ENCODE peak calls at places on chromosomes 3 and 15, in ten cellular contexts. One of them, this sample, is unnamed.

GRCh38 chr3:78969483-78969882 is 798.3 kb downstream of the ROBO1 start:
- DNase-seq in GM23248: peak; percentile 92
- DNase-seq in endothelial cell of umbilical vein: no peak
- DNase-seq in IMR-90: peak; percentile 77
- DNase-seq in osteoblast: peak; percentile 81
- DNase-seq in hepatocyte: no peak
- DNase-seq in H9: no peak
- DNase-seq in PC-9: no peak
- DNase-seq in neural progenitor cell: no peak
- DNase-seq in astrocyte: peak; percentile 80
- DNase-seq in this sample: no peak

GRCh38 chr3:184314700-184315505 is 497 bp downstream of the EIF4G1 start:
- DNase-seq in astrocyte: peak; percentile 60
- DNase-seq in IMR-90: peak; percentile 76
- DNase-seq in osteoblast: peak; percentile 97
- DNase-seq in endothelial cell of umbilical vein: peak; percentile 81
- DNase-seq in hepatocyte: peak; percentile 90
- DNase-seq in neural progenitor cell: peak; percentile 80
- DNase-seq in GM23248: peak; percentile 90
- DNase-seq in H9: no peak
- DNase-seq in PC-9: peak; percentile 70
- DNase-seq in this sample: peak; percentile 84

GRCh38 chr3:50275996-50276761 is 2.7 kb upstream of the LSMEM2 start:
- DNase-seq in endothelial cell of umbilical vein: no peak
- DNase-seq in PC-9: no peak
- DNase-seq in GM23248: no peak
- DNase-seq in osteoblast: peak; percentile 66
- DNase-seq in neural progenitor cell: peak; percentile 49
- DNase-seq in H9: peak; percentile 82
- DNase-seq in astrocyte: no peak
- DNase-seq in hepatocyte: no peak
- DNase-seq in IMR-90: no peak
- DNase-seq in this sample: no peak

GRCh38 chr15:43920815-43921214 is 94.0 kb downstream of the WDR76 start:
- DNase-seq in hepatocyte: no peak
- DNase-seq in H9: no peak
- DNase-seq in osteoblast: no peak
- DNase-seq in PC-9: no peak
- DNase-seq in neural progenitor cell: peak; percentile 20
- DNase-seq in IMR-90: peak; percentile 41
- DNase-seq in astrocyte: peak; percentile 65
- DNase-seq in endothelial cell of umbilical vein: no peak
- DNase-seq in GM23248: no peak
- DNase-seq in this sample: peak; percentile 32

GRCh38 chr3:48598323-48599076 is 3.4 kb upstream of the COL7A1 start:
- DNase-seq in astrocyte: peak; percentile 74
- DNase-seq in neural progenitor cell: no peak
- DNase-seq in H9: no peak
- DNase-seq in PC-9: peak; percentile 71
- DNase-seq in GM23248: peak; percentile 96
- DNase-seq in hepatocyte: peak; percentile 83
- DNase-seq in IMR-90: peak; percentile 94
- DNase-seq in endothelial cell of umbilical vein: no peak
- DNase-seq in osteoblast: peak; percentile 99
- DNase-seq in this sample: peak; percentile 98

GRCh38 chr15:67189326-67190051 is 65.0 kb downstream of the AAGAB start:
- DNase-seq in PC-9: no peak
- DNase-seq in hepatocyte: no peak
- DNase-seq in astrocyte: no peak
- DNase-seq in H9: no peak
- DNase-seq in GM23248: peak; percentile 63
- DNase-seq in IMR-90: peak; percentile 10
- DNase-seq in osteoblast: no peak
- DNase-seq in endothelial cell of umbilical vein: no peak
- DNase-seq in neural progenitor cell: no peak
- DNase-seq in this sample: no peak

GRCh38 chr15:74464897-74465296 is 3.9 kb upstream of the UBL7 start:
- DNase-seq in GM23248: no peak
- DNase-seq in neural progenitor cell: no peak
- DNase-seq in PC-9: no peak
- DNase-seq in astrocyte: no peak
- DNase-seq in IMR-90: no peak
- DNase-seq in hepatocyte: no peak
- DNase-seq in H9: no peak
- DNase-seq in endothelial cell of umbilical vein: no peak
- DNase-seq in osteoblast: no peak
- DNase-seq in this sample: no peak

GRCh38 chr3:64342940-64343691 is 117.8 kb upstream of the PRICKLE2 start:
- DNase-seq in GM23248: peak; percentile 83
- DNase-seq in astrocyte: peak; percentile 88
- DNase-seq in osteoblast: peak; percentile 43
- DNase-seq in endothelial cell of umbilical vein: peak; percentile 34
- DNase-seq in neural progenitor cell: peak; percentile 40
- DNase-seq in PC-9: peak; percentile 84
- DNase-seq in H9: no peak
- DNase-seq in IMR-90: peak; percentile 92
- DNase-seq in hepatocyte: peak; percentile 65
- DNase-seq in this sample: peak; percentile 97

GRCh38 chr15:42163947-42164550 is 7.6 kb upstream of the PLA2G4F start:
- DNase-seq in osteoblast: no peak
- DNase-seq in endothelial cell of umbilical vein: no peak
- DNase-seq in GM23248: no peak
- DNase-seq in PC-9: no peak
- DNase-seq in H9: no peak
- DNase-seq in hepatocyte: no peak
- DNase-seq in neural progenitor cell: no peak
- DNase-seq in IMR-90: no peak
- DNase-seq in astrocyte: no peak
- DNase-seq in this sample: no peak

GRCh38 chr15:70493787-70494514 is 269.4 kb downstream of the UACA start:
- DNase-seq in H9: no peak
- DNase-seq in astrocyte: peak; percentile 55
- DNase-seq in osteoblast: no peak
- DNase-seq in PC-9: no peak
- DNase-seq in GM23248: peak; percentile 39
- DNase-seq in endothelial cell of umbilical vein: no peak
- DNase-seq in hepatocyte: peak; percentile 81
- DNase-seq in IMR-90: peak; percentile 30
- DNase-seq in neural progenitor cell: no peak
- DNase-seq in this sample: peak; percentile 78

GRCh38 chr15:52018244-52018643 is 775 bp upstream of the MAPK6 start:
- DNase-seq in H9: no peak
- DNase-seq in GM23248: peak; percentile 40
- DNase-seq in hepatocyte: no peak
- DNase-seq in neural progenitor cell: no peak
- DNase-seq in endothelial cell of umbilical vein: no peak
- DNase-seq in PC-9: no peak
- DNase-seq in osteoblast: peak; percentile 86
- DNase-seq in IMR-90: peak; percentile 91
- DNase-seq in astrocyte: peak; percentile 59
- DNase-seq in this sample: peak; percentile 48

DNA sequence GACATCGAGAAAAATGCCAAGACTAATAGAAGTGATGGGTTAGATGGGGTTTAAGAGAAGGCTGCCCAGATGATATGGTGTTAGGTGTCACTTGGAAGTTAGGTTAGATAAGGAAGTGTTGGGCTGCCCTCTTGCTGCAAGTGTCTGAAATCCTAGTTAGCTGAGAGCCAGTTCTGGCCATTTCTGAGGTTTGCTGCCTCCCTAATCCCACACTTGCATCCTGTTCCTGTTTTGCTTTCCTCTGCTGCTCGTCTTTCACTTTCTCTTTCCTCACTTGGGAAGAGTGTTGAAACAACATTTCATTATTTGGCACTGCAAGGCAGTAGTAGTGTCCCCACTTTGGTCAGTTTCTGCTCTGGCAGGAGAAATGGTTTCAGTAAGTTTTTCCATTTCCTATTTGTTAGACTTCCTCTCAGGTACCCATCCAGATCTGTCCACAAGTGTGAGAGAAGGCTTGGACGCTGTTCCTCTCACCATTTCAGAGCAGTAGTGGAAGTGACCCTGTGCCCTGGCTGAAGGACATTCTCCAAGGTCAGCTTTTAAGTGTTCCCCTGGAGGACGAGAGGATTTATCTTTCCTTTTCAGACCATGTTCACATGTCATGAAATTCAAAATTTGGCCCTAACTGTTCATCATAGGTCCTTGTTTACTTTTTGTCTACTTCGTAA is 93.3 kb downstream of the ADAMTSL3 start:
- DNase-seq in astrocyte: peak; percentile 10
- DNase-seq in osteoblast: no peak
- DNase-seq in endothelial cell of umbilical vein: no peak
- DNase-seq in H9: peak; percentile 42
- DNase-seq in GM23248: peak; percentile 8
- DNase-seq in IMR-90: peak; percentile 10
- DNase-seq in hepatocyte: peak; percentile 47
- DNase-seq in neural progenitor cell: peak; percentile 36
- DNase-seq in PC-9: no peak
- DNase-seq in this sample: peak; percentile 38
- H2AFZ ChIP-seq in astrocyte: no peak overlapping the region
- H2AFZ ChIP-seq in osteoblast: peak overlapping the region; percentile 16
- H2AFZ ChIP-seq in endothelial cell of umbilical vein: no peak overlapping the region
- H2AFZ ChIP-seq in H9: no peak overlapping the region
- H2AFZ ChIP-seq in GM23248: no peak overlapping the region
- H2AFZ ChIP-seq in IMR-90: no peak overlapping the region
- H2AFZ ChIP-seq in hepatocyte: no peak overlapping the region
- H2AFZ ChIP-seq in neural progenitor cell: no peak overlapping the region
- H2AFZ ChIP-seq in PC-9: peak overlapping the region; percentile 61
- H2AFZ ChIP-seq in this sample: no peak overlapping the region

DNA sequence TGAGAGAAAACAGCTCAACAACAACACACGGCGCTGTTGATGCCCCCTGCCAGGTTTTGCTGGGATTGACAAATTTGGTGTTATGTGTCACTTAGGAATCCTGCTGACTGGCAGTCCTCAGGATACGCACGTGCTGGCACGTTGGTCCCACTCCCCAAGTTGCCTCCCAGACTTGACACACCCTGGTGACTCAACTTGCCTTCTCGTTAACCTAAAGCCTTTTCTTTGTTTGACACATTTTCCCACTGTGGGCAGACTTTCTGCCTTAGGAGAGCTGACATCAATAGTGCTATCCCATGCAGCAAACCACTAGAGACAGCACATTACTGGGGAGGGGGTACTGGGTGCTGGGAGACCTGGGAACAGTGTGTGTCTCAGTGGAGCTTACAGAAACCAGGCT is 104.2 kb downstream of the OXNAD1 start:
- DNase-seq in GM23248: peak; percentile 51
- DNase-seq in IMR-90: no peak
- DNase-seq in astrocyte: peak; percentile 55
- DNase-seq in PC-9: no peak
- DNase-seq in osteoblast: no peak
- DNase-seq in endothelial cell of umbilical vein: no peak
- DNase-seq in H9: no peak
- DNase-seq in hepatocyte: no peak
- DNase-seq in neural progenitor cell: peak; percentile 33
- DNase-seq in this sample: no peak
- H3K27ac ChIP-seq in GM23248: no peak overlapping the region
- H3K27ac ChIP-seq in IMR-90: no peak overlapping the region
- H3K27ac ChIP-seq in astrocyte: peak overlapping the region; percentile 29
- H3K27ac ChIP-seq in PC-9: no peak overlapping the region
- H3K27ac ChIP-seq in osteoblast: no peak overlapping the region
- H3K27ac ChIP-seq in endothelial cell of umbilical vein: no peak overlapping the region
- H3K27ac ChIP-seq in H9: no peak overlapping the region
- H3K27ac ChIP-seq in hepatocyte: no peak overlapping the region
- H3K27ac ChIP-seq in neural progenitor cell: peak overlapping the region; percentile 66
- H3K27ac ChIP-seq in this sample: peak overlapping the region; percentile 66

GRCh38 chr15:63892794-63893441 is 59.2 kb upstream of the HERC1 start:
- DNase-seq in IMR-90: no peak
- DNase-seq in astrocyte: no peak
- DNase-seq in neural progenitor cell: no peak
- DNase-seq in osteoblast: no peak
- DNase-seq in GM23248: no peak
- DNase-seq in hepatocyte: no peak
- DNase-seq in PC-9: no peak
- DNase-seq in H9: no peak
- DNase-seq in endothelial cell of umbilical vein: no peak
- DNase-seq in this sample: no peak

GRCh38 chr15:63891763-63892123 is 58.0 kb upstream of the HERC1 start:
- DNase-seq in H9: no peak
- DNase-seq in osteoblast: no peak
- DNase-seq in endothelial cell of umbilical vein: no peak
- DNase-seq in PC-9: no peak
- DNase-seq in GM23248: no peak
- DNase-seq in neural progenitor cell: no peak
- DNase-seq in hepatocyte: no peak
- DNase-seq in astrocyte: no peak
- DNase-seq in IMR-90: no peak
- DNase-seq in this sample: no peak

GRCh38 chr15:63890617-63891016 is 56.9 kb upstream of the HERC1 start:
- DNase-seq in endothelial cell of umbilical vein: no peak
- DNase-seq in PC-9: no peak
- DNase-seq in IMR-90: no peak
- DNase-seq in GM23248: no peak
- DNase-seq in hepatocyte: no peak
- DNase-seq in astrocyte: no peak
- DNase-seq in osteoblast: no peak
- DNase-seq in H9: no peak
- DNase-seq in neural progenitor cell: no peak
- DNase-seq in this sample: no peak

GRCh38 chr15:63889831-63890230 is 56.1 kb upstream of the HERC1 start:
- DNase-seq in PC-9: no peak
- DNase-seq in astrocyte: no peak
- DNase-seq in neural progenitor cell: no peak
- DNase-seq in endothelial cell of umbilical vein: no peak
- DNase-seq in hepatocyte: no peak
- DNase-seq in IMR-90: no peak
- DNase-seq in H9: no peak
- DNase-seq in osteoblast: no peak
- DNase-seq in GM23248: no peak
- DNase-seq in this sample: no peak

GRCh38 chr15:63891079-63891762 is 57.5 kb upstream of the HERC1 start:
- DNase-seq in endothelial cell of umbilical vein: peak; percentile 90
- DNase-seq in osteoblast: peak; percentile 93
- DNase-seq in GM23248: peak; percentile 81
- DNase-seq in astrocyte: peak; percentile 37
- DNase-seq in PC-9: peak; percentile 51
- DNase-seq in H9: peak; percentile 89
- DNase-seq in IMR-90: peak; percentile 67
- DNase-seq in hepatocyte: peak; percentile 84
- DNase-seq in neural progenitor cell: peak; percentile 87
- DNase-seq in this sample: peak; percentile 76
- H2AFZ ChIP-seq in endothelial cell of umbilical vein: no peak overlapping the region
- H2AFZ ChIP-seq in osteoblast: no peak overlapping the region
- H2AFZ ChIP-seq in GM23248: no peak overlapping the region
- H2AFZ ChIP-seq in astrocyte: peak overlapping the region; percentile 13
- H2AFZ ChIP-seq in PC-9: no peak overlapping the region
- H2AFZ ChIP-seq in H9: no peak overlapping the region
- H2AFZ ChIP-seq in IMR-90: peak overlapping the region; percentile 59
- H2AFZ ChIP-seq in hepatocyte: no peak overlapping the region
- H2AFZ ChIP-seq in neural progenitor cell: peak overlapping the region; percentile 88
- H2AFZ ChIP-seq in this sample: no peak overlapping the region

GRCh38 chr15:78840661-78841060 is 29.4 kb upstream of the ADAMTS7 start:
- DNase-seq in GM23248: peak; percentile 17
- DNase-seq in hepatocyte: no peak
- DNase-seq in endothelial cell of umbilical vein: no peak
- DNase-seq in PC-9: no peak
- DNase-seq in neural progenitor cell: peak; percentile 24
- DNase-seq in osteoblast: peak; percentile 96
- DNase-seq in H9: no peak
- DNase-seq in IMR-90: no peak
- DNase-seq in astrocyte: peak; percentile 11
- DNase-seq in this sample: no peak
- H3K27ac ChIP-seq in GM23248: no peak overlapping the region
- H3K27ac ChIP-seq in hepatocyte: no peak overlapping the region
- H3K27ac ChIP-seq in endothelial cell of umbilical vein: no peak overlapping the region
- H3K27ac ChIP-seq in PC-9: no peak overlapping the region
- H3K27ac ChIP-seq in neural progenitor cell: no peak overlapping the region
- H3K27ac ChIP-seq in osteoblast: peak overlapping the region; percentile 56
- H3K27ac ChIP-seq in H9: no peak overlapping the region
- H3K27ac ChIP-seq in IMR-90: no peak overlapping the region
- H3K27ac ChIP-seq in astrocyte: no peak overlapping the region
- H3K27ac ChIP-seq in this sample: no peak overlapping the region

GRCh38 chr3:140398387-140398786 is 279.5 kb upstream of the TRIM42 start:
- DNase-seq in astrocyte: no peak
- DNase-seq in IMR-90: no peak
- DNase-seq in endothelial cell of umbilical vein: no peak
- DNase-seq in hepatocyte: no peak
- DNase-seq in H9: no peak
- DNase-seq in GM23248: no peak
- DNase-seq in osteoblast: no peak
- DNase-seq in neural progenitor cell: no peak
- DNase-seq in PC-9: no peak
- DNase-seq in this sample: no peak
- H2AFZ ChIP-seq in astrocyte: no peak overlapping the region
- H2AFZ ChIP-seq in IMR-90: no peak overlapping the region
- H2AFZ ChIP-seq in endothelial cell of umbilical vein: no peak overlapping the region
- H2AFZ ChIP-seq in hepatocyte: no peak overlapping the region
- H2AFZ ChIP-seq in H9: no peak overlapping the region
- H2AFZ ChIP-seq in GM23248: no peak overlapping the region
- H2AFZ ChIP-seq in osteoblast: no peak overlapping the region
- H2AFZ ChIP-seq in neural progenitor cell: no peak overlapping the region
- H2AFZ ChIP-seq in PC-9: no peak overlapping the region
- H2AFZ ChIP-seq in this sample: no peak overlapping the region

This sample was measured in mesenchymal stem cell.